ENCODE peak calls at places on chromosomes 16 and 17, in nine cellular contexts. Q is fibroblast of pulmonary artery, J is thyroid gland, O is esophagus squamous epithelium, Y is heart left ventricle, K is fibroblast of lung, G is brain microvascular endothelial cell, D is SK-N-SH, U is mammary epithelial cell. H is an unnamed sample.

GRCh38 chr16:72996291-72997062 is 51.5 kb downstream of the ZFHX3 start:
- DNase-seq in U (no peak), D (no peak), G (no peak), K (no peak), O (no peak), J (peak), Y (no peak), Q (no peak), H (no peak)

GRCh38 chr17:10116676-10117075 is 81.7 kb downstream of the GAS7 start:
- DNase-seq in Q (no peak), D (no peak), Y (no peak), G (no peak), K (no peak), J (no peak), U (no peak), O (no peak), H (no peak)

GRCh38 chr16:51542856-51543510 is 391.9 kb upstream of the SALL1 start:
- DNase-seq in D (peak), Y (no peak), J (peak), G (no peak), U (no peak), Q (no peak), O (no peak), K (peak), H (no peak)

GRCh38 chr17:12081720-12082119 is 61.0 kb downstream of the MAP2K4 start:
- DNase-seq in D (no peak), O (no peak), Q (no peak), G (no peak), J (no peak), Y (peak), U (no peak), K (no peak), H (no peak)

GRCh38 chr17:77381185-77381700 is 240.5 kb downstream of the SEC14L1 start:
- DNase-seq in D (peak), J (no peak), G (no peak), Q (no peak), U (no peak), O (no peak), Y (no peak), K (no peak), H (no peak)

GRCh38 chr17:40086150-40087044 is 14.0 kb downstream of the NR1D1 start:
- DNase-seq in G (no peak), Q (peak), U (no peak), K (peak), O (no peak), Y (no peak), J (peak), D (peak), H (peak)

GRCh38 chr17:16351831-16352230 is 1.4 kb downstream of the CENPV start:
- DNase-seq in Y (no peak), J (no peak), U (no peak), Q (peak), G (peak), O (no peak), D (no peak), K (peak), H (no peak)

GRCh38 chr16:86016201-86016965 is 117.4 kb downstream of the IRF8 start:
- DNase-seq in Q (peak), U (peak), Y (no peak), J (peak), G (peak), K (peak), D (peak), O (no peak), H (no peak)

GRCh38 chr16:19203374-19203966 is 35.4 kb downstream of the SYT17 start:
- DNase-seq in D (no peak), G (no peak), J (peak), U (no peak), Y (no peak), K (no peak), O (no peak), Q (no peak), H (no peak)
- TF ChIP-seq CTCF in D (no peak), G (no peak), J (no peak), U (no peak), Y (no peak), K (no peak), O (no peak), Q (no peak), H (no peak)

GRCh38 chr17:8039611-8040168 is 831 bp downstream of the ALOX15B start:
- DNase-seq in Y (no peak), D (no peak), Q (no peak), J (no peak), G (no peak), K (no peak), U (no peak), O (no peak), H (no peak)

GRCh38 chr17:8038954-8039610 is at the start of gene ALOX15B:
- DNase-seq in U (no peak), D (no peak), K (no peak), J (peak), O (no peak), Q (no peak), G (no peak), Y (no peak), H (no peak)

GRCh38 chr17:8041980-8042379 is 3.1 kb downstream of the ALOX15B start:
- DNase-seq in Y (no peak), Q (no peak), O (no peak), G (no peak), U (no peak), K (no peak), D (no peak), J (no peak), H (no peak)

GRCh38 chr17:8044819-8045810 is 6.3 kb downstream of the ALOX15B start:
- DNase-seq in U (no peak), O (no peak), K (no peak), Q (no peak), J (no peak), Y (no peak), D (no peak), G (no peak), H (no peak)

GRCh38 chr17:8041249-8041928 is 2.5 kb downstream of the ALOX15B start:
- DNase-seq in O (no peak), Y (no peak), G (peak), Q (peak), K (peak), J (peak), U (peak), D (peak), H (no peak)
- TF ChIP-seq CTCF in O (peak), Y (peak), G (peak), Q (peak), K (peak), J (peak), U (peak), D (peak), H (peak)

GRCh38 chr17:48215583-48216139 is 108.1 kb downstream of the SNX11 start:
- DNase-seq in G (peak), J (no peak), O (no peak), Q (peak), K (peak), D (peak), U (peak), Y (no peak), H (no peak)
- TF ChIP-seq CTCF in G (peak), J (peak), O (peak), Q (peak), K (peak), D (peak), U (peak), Y (peak), H (peak)

DNA sequence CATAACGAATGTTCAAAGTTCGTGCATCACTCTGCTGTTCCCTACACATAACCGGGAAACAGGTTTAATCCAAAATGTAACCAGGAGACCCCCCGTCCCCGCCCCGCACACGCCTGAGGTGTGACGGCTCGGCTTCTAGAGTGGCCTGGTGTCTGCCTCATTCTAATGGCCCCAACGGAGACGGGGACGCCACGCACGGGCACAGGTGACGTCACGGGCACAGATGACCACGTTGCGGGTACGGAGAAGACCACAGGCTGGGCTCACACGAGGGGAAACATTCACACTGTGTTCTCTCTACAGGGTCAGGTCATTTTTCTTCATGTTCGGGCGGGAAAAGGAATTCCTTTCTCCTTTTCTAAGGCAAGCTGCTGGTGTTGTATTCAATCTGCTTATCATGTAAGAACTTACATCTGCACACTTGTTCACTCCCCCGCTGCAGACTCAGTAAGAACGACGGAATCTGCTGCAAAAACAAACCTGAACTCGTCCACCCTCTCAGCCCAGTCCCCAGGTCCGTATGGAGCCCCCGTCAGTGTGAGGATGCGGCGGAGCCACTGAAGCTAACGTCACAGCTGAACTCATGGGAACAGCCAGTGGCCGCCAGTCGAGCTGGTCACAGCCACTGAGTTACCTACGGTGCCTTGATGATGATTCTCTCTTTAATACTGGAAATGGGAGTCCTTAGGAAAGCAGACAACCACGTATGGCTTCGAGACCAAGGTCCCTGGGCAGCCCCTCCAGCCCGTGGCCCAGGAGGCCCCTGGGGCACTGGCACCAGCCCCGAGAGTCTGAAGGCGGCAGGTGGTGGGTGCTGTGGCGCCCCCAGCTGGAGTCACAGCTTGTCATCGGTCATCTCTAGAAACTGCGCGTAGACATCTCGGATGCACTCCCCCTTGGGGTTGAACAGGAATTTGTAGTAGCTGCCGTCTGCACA is 32.9 kb downstream of the WDR45B start:
- DNase-seq in U (no peak), G (no peak), D (no peak), Y (no peak), O (no peak), Q (no peak), J (no peak), K (no peak), H (no peak)
- TF ChIP-seq CTCF in U (peak), G (peak), D (peak), Y (no peak), O (no peak), Q (no peak), J (no peak), K (no peak), H (no peak)

DNA sequence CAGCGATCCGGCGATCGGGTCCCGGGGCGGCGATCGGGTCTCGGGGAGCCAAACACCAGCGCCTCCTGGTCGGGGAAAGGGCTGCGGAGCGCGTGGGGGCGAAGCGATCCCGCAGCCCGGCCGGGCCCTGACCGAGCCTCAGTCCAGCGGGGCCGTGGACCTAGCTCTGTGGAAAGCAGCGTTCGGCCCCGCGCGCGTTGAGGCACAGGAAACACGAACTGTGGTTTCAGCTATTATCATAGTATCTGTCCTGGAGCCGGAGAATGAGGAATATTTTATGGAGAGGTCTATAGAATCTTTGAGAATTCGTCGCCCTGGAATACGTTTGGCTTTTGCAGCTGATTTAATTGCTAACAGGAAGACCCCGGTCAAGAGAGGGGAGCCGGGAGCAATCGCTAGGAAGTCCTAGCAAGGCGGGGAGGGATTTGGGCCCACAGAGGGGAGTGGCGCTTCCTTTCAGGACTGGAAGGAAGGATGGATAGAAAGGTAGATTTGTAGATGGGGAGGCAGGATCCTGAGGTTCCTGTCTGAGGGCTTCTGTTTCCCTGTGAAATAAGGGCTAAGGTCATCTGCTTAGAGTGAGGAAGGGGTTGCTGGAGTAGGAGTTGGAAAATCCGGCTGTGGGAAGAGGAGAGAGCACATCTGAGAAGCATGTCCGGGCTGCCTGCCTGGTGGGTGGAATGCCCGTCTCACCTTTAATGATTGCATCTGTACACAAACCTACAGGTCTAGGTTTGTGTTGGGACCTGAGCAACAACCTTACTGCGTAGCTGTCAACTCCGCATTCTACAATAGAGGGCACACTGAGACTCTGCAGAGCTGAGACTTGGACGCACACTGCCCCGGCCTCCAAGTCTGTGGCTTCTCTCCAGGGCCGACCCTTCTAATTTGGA is 770 bp downstream of the CCNF start:
- DNase-seq in U (peak), O (no peak), Q (peak), D (peak), J (peak), G (no peak), Y (no peak), K (peak), H (no peak)
- TF ChIP-seq CTCF in U (peak), O (peak), Q (peak), D (no peak), J (no peak), G (peak), Y (no peak), K (peak), H (peak)

GRCh38 chr16:84718-85452 is 6.9 kb downstream of the MPG start:
- DNase-seq in O (no peak), Y (peak), U (peak), D (no peak), J (peak), Q (peak), K (peak), G (peak), H (peak)
- TF ChIP-seq CTCF in O (no peak), Y (no peak), U (no peak), D (no peak), J (no peak), Q (no peak), K (no peak), G (no peak), H (no peak)

DNA sequence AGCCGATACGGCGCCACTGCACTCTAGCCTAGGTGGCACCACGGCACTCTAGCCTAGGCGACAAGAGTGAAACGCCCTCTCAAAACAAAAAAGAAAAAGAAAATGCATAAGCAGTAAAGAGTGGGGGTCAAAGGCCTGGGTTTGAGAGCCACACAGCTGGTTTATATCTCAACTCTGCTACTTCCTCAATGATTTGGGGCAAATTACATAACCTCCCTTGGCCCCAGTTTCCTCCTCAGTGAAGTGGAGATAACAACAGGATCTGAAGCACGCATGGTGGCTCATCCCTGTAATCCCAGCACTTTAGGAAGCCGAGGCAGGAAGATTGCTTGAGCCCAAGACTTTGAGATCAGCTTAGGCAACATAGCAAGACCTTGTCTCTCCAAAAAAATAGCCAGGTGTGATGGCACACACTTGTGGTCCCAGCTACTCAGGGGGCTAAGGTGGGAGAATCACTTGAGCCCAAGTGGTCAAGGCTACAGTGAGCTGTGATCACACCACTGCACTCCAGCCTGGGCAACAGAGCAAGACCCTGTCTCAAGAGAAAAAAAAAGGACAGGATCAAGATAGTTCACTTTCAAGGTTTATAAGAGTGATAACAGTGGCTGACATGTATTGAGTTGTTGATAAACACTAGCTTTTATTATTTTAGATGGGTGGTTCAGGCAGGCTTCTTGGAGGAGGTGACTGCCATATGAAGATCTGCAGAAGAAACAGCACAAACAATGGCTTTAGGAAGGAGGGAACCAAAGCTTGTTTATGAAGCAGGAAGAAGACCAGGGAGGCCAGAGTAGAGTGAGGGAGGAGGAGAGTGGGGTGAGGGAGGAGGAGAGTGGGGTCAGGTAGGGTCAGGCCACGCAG is 8.5 kb upstream of the COG1 start:
- DNase-seq in D (no peak), K (no peak), J (no peak), U (no peak), O (no peak), Q (no peak), G (no peak), Y (no peak), H (no peak)
- TF ChIP-seq CTCF in D (no peak), K (no peak), J (no peak), U (no peak), O (no peak), Q (no peak), G (no peak), Y (no peak), H (no peak)

DNA sequence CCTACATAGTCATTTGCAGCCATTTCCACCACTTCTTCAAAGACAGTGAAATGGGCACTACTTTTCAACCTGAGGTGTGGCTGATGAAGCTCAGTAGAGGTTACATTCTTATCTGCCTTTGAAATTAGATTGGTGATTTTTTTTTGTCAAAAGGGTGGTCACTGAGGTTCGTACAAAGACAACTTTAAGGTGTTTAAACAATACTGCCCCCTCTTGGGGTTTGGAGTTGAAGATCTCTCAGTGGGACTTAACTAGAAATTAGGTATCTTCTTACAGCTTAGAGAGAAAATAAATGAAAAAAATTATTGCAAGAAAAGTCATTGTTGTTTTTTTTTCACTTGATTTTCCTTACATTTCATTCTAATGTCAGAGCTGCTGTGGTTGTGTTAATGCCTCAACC is 713.2 kb downstream of the CDH11 start:
- DNase-seq in G (no peak), K (no peak), J (no peak), O (no peak), Y (no peak), U (no peak), Q (no peak), D (no peak), H (no peak)
- TF ChIP-seq CTCF in G (peak), K (no peak), J (no peak), O (no peak), Y (no peak), U (no peak), Q (no peak), D (no peak), H (peak)

H was measured in osteocyte.